ENCODE peak calls at places on chromosomes 1 and 21, in eight cellular contexts. One of them, this sample, is unnamed.

GRCh38 chr1:40064797-40065492 is 24.4 kb downstream of the CAP1 start:
- DNase-seq in tibial artery: no peak
- DNase-seq in esophagus muscularis mucosa: no peak
- DNase-seq in CD4-positive, alpha-beta memory T cell: no peak
- DNase-seq in thoracic aorta: no peak
- DNase-seq in iPS DF 6.9: no peak
- DNase-seq in PC-9: no peak
- DNase-seq in hepatocyte: no peak
- DNase-seq in this sample: no peak

GRCh38 chr1:68293609-68294353 is 61.5 kb upstream of the WLS start:
- DNase-seq in tibial artery: no peak
- DNase-seq in hepatocyte: peak; percentile 42
- DNase-seq in iPS DF 6.9: no peak
- DNase-seq in thoracic aorta: no peak
- DNase-seq in esophagus muscularis mucosa: no peak
- DNase-seq in PC-9: no peak
- DNase-seq in CD4-positive, alpha-beta memory T cell: no peak
- DNase-seq in this sample: no peak

GRCh38 chr1:235601087-235601486 is 48.5 kb downstream of the GNG4 start:
- DNase-seq in hepatocyte: no peak
- DNase-seq in esophagus muscularis mucosa: no peak
- DNase-seq in iPS DF 6.9: no peak
- DNase-seq in tibial artery: no peak
- DNase-seq in thoracic aorta: no peak
- DNase-seq in CD4-positive, alpha-beta memory T cell: no peak
- DNase-seq in PC-9: no peak
- DNase-seq in this sample: no peak

GRCh38 chr1:203034422-203035110 is 8.3 kb downstream of the PPFIA4 start:
- DNase-seq in tibial artery: no peak
- DNase-seq in esophagus muscularis mucosa: no peak
- DNase-seq in CD4-positive, alpha-beta memory T cell: no peak
- DNase-seq in PC-9: no peak
- DNase-seq in iPS DF 6.9: no peak
- DNase-seq in hepatocyte: no peak
- DNase-seq in thoracic aorta: no peak
- DNase-seq in this sample: no peak

GRCh38 chr1:41608242-41608641 is 123.8 kb upstream of the EDN2 start:
- DNase-seq in thoracic aorta: no peak
- DNase-seq in CD4-positive, alpha-beta memory T cell: no peak
- DNase-seq in esophagus muscularis mucosa: no peak
- DNase-seq in tibial artery: no peak
- DNase-seq in iPS DF 6.9: no peak
- DNase-seq in PC-9: no peak
- DNase-seq in hepatocyte: peak; percentile 54
- DNase-seq in this sample: no peak

GRCh38 chr1:98741164-98741563 is 79.6 kb downstream of the SNX7 start:
- DNase-seq in CD4-positive, alpha-beta memory T cell: no peak
- DNase-seq in iPS DF 6.9: no peak
- DNase-seq in hepatocyte: no peak
- DNase-seq in PC-9: no peak
- DNase-seq in esophagus muscularis mucosa: no peak
- DNase-seq in thoracic aorta: no peak
- DNase-seq in tibial artery: no peak
- DNase-seq in this sample: no peak

GRCh38 chr1:54926955-54927354 is 40.0 kb upstream of the DHCR24 start:
- DNase-seq in CD4-positive, alpha-beta memory T cell: no peak
- DNase-seq in esophagus muscularis mucosa: no peak
- DNase-seq in hepatocyte: no peak
- DNase-seq in thoracic aorta: no peak
- DNase-seq in tibial artery: no peak
- DNase-seq in iPS DF 6.9: no peak
- DNase-seq in PC-9: no peak
- DNase-seq in this sample: no peak

GRCh38 chr1:243263824-243264223 is 8.0 kb downstream of the SDCCAG8 start:
- DNase-seq in hepatocyte: no peak
- DNase-seq in thoracic aorta: no peak
- DNase-seq in tibial artery: no peak
- DNase-seq in iPS DF 6.9: no peak
- DNase-seq in PC-9: no peak
- DNase-seq in esophagus muscularis mucosa: no peak
- DNase-seq in CD4-positive, alpha-beta memory T cell: no peak
- DNase-seq in this sample: no peak

GRCh38 chr1:116793357-116793935 is 39.2 kb downstream of the CD2 start:
- DNase-seq in tibial artery: no peak
- DNase-seq in PC-9: no peak
- DNase-seq in CD4-positive, alpha-beta memory T cell: no peak
- DNase-seq in hepatocyte: no peak
- DNase-seq in esophagus muscularis mucosa: no peak
- DNase-seq in iPS DF 6.9: no peak
- DNase-seq in thoracic aorta: no peak
- DNase-seq in this sample: no peak

GRCh38 chr1:200372095-200372884 is 37.5 kb downstream of the ZNF281 start:
- DNase-seq in CD4-positive, alpha-beta memory T cell: no peak
- DNase-seq in PC-9: peak; percentile 35
- DNase-seq in esophagus muscularis mucosa: no peak
- DNase-seq in iPS DF 6.9: no peak
- DNase-seq in thoracic aorta: no peak
- DNase-seq in tibial artery: no peak
- DNase-seq in hepatocyte: peak; percentile 39
- DNase-seq in this sample: peak; percentile 69

GRCh38 chr1:37477946-37478345 is 3.6 kb downstream of the ZC3H12A start:
- DNase-seq in hepatocyte: peak; percentile 22
- DNase-seq in CD4-positive, alpha-beta memory T cell: no peak
- DNase-seq in thoracic aorta: no peak
- DNase-seq in esophagus muscularis mucosa: no peak
- DNase-seq in PC-9: no peak
- DNase-seq in tibial artery: no peak
- DNase-seq in iPS DF 6.9: no peak
- DNase-seq in this sample: no peak
- H3K4me1 ChIP-seq in hepatocyte: peaks cover 44% of the 10 kb centered on the region
- H3K4me1 ChIP-seq in CD4-positive, alpha-beta memory T cell: peaks cover 49% of the 10 kb centered on the region
- H3K4me1 ChIP-seq in thoracic aorta: peaks cover 41% of the 10 kb centered on the region
- H3K4me1 ChIP-seq in esophagus muscularis mucosa: peaks cover 76% of the 10 kb centered on the region
- H3K4me1 ChIP-seq in PC-9: peaks cover 50% of the 10 kb centered on the region
- H3K4me1 ChIP-seq in tibial artery: peaks cover 74% of the 10 kb centered on the region
- H3K4me1 ChIP-seq in iPS DF 6.9: peaks cover 15% of the 10 kb centered on the region
- H3K4me1 ChIP-seq in this sample: peaks cover 69% of the 10 kb centered on the region

DNA sequence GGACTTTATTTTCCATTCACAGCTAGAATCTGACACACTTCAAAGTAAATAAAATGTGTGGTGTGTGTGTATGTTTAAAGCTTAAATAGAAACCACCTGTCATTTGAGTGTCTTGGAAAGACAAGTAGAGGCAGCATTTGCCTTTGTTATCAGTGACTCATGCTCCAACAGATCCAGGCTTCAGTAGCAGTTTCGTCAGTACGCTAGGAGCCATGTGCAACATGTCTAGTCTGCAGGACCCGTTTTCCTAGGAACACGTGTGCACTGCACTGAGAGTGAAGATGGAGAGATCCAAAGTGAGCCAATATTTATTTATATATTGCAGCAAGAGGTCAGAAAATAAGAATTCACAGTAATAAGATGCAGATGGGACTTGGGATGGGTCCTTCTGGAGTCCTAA is 41.8 kb downstream of the SGIP1 start:
- DNase-seq in esophagus muscularis mucosa: no peak
- DNase-seq in thoracic aorta: no peak
- DNase-seq in PC-9: no peak
- DNase-seq in CD4-positive, alpha-beta memory T cell: no peak
- DNase-seq in hepatocyte: peak; percentile 77
- DNase-seq in iPS DF 6.9: no peak
- DNase-seq in tibial artery: no peak
- DNase-seq in this sample: peak; percentile 48
- H3K27ac ChIP-seq in esophagus muscularis mucosa: no peak overlapping the region
- H3K27ac ChIP-seq in thoracic aorta: no peak overlapping the region
- H3K27ac ChIP-seq in PC-9: no peak overlapping the region
- H3K27ac ChIP-seq in CD4-positive, alpha-beta memory T cell: no peak overlapping the region
- H3K27ac ChIP-seq in hepatocyte: peak overlapping the region; percentile 32
- H3K27ac ChIP-seq in iPS DF 6.9: no peak overlapping the region
- H3K27ac ChIP-seq in tibial artery: no peak overlapping the region
- H3K27ac ChIP-seq in this sample: no peak overlapping the region

GRCh38 chr1:36159614-36160387 is 3.8 kb downstream of the MAP7D1 start:
- DNase-seq in PC-9: no peak
- DNase-seq in thoracic aorta: no peak
- DNase-seq in iPS DF 6.9: no peak
- DNase-seq in tibial artery: no peak
- DNase-seq in CD4-positive, alpha-beta memory T cell: no peak
- DNase-seq in esophagus muscularis mucosa: no peak
- DNase-seq in hepatocyte: no peak
- DNase-seq in this sample: no peak
- H3K9me3 ChIP-seq in PC-9: no peaks in the 10 kb centered on the region
- H3K9me3 ChIP-seq in thoracic aorta: no peaks in the 10 kb centered on the region
- H3K9me3 ChIP-seq in iPS DF 6.9: no peaks in the 10 kb centered on the region
- H3K9me3 ChIP-seq in tibial artery: no peaks in the 10 kb centered on the region
- H3K9me3 ChIP-seq in CD4-positive, alpha-beta memory T cell: no peaks in the 10 kb centered on the region
- H3K9me3 ChIP-seq in esophagus muscularis mucosa: no peaks in the 10 kb centered on the region
- H3K9me3 ChIP-seq in hepatocyte: no peaks in the 10 kb centered on the region
- H3K9me3 ChIP-seq in this sample: no peaks in the 10 kb centered on the region

GRCh38 chr21:15061747-15062146 is 3.1 kb downstream of the NRIP1 start:
- DNase-seq in PC-9: no peak
- DNase-seq in thoracic aorta: no peak
- DNase-seq in CD4-positive, alpha-beta memory T cell: no peak
- DNase-seq in iPS DF 6.9: no peak
- DNase-seq in hepatocyte: no peak
- DNase-seq in esophagus muscularis mucosa: no peak
- DNase-seq in tibial artery: no peak
- DNase-seq in this sample: no peak

GRCh38 chr21:15063821-15064575 is 802 bp downstream of the NRIP1 start:
- DNase-seq in iPS DF 6.9: no peak
- DNase-seq in tibial artery: peak; percentile 57
- DNase-seq in esophagus muscularis mucosa: no peak
- DNase-seq in thoracic aorta: no peak
- DNase-seq in hepatocyte: peak; percentile 64
- DNase-seq in PC-9: peak; percentile 20
- DNase-seq in CD4-positive, alpha-beta memory T cell: no peak
- DNase-seq in this sample: peak; percentile 64

GRCh38 chr21:15062566-15062965 is 2.2 kb downstream of the NRIP1 start:
- DNase-seq in PC-9: no peak
- DNase-seq in iPS DF 6.9: no peak
- DNase-seq in esophagus muscularis mucosa: no peak
- DNase-seq in hepatocyte: no peak
- DNase-seq in CD4-positive, alpha-beta memory T cell: peak; percentile 29
- DNase-seq in tibial artery: no peak
- DNase-seq in thoracic aorta: no peak
- DNase-seq in this sample: peak; percentile 9

GRCh38 chr21:15064576-15065380 is at the start of gene NRIP1:
- DNase-seq in CD4-positive, alpha-beta memory T cell: peak; percentile 85
- DNase-seq in thoracic aorta: peak; percentile 50
- DNase-seq in iPS DF 6.9: no peak
- DNase-seq in PC-9: peak; percentile 84
- DNase-seq in hepatocyte: peak; percentile 95
- DNase-seq in esophagus muscularis mucosa: peak; percentile 96
- DNase-seq in tibial artery: peak; percentile 86
- DNase-seq in this sample: peak; percentile 90

GRCh38 chr21:15063081-15063820 is 1.5 kb downstream of the NRIP1 start:
- DNase-seq in hepatocyte: peak; percentile 24
- DNase-seq in thoracic aorta: no peak
- DNase-seq in tibial artery: no peak
- DNase-seq in iPS DF 6.9: no peak
- DNase-seq in esophagus muscularis mucosa: no peak
- DNase-seq in PC-9: peak; percentile 3
- DNase-seq in CD4-positive, alpha-beta memory T cell: peak; percentile 12
- DNase-seq in this sample: peak; percentile 64
- H3K4me1 ChIP-seq in hepatocyte: peaks cover 40% of the 10 kb centered on the region
- H3K4me1 ChIP-seq in thoracic aorta: peaks cover 23% of the 10 kb centered on the region
- H3K4me1 ChIP-seq in tibial artery: peaks cover 36% of the 10 kb centered on the region
- H3K4me1 ChIP-seq in iPS DF 6.9: no peaks in the 10 kb centered on the region
- H3K4me1 ChIP-seq in esophagus muscularis mucosa: peaks cover 51% of the 10 kb centered on the region
- H3K4me1 ChIP-seq in PC-9: peaks cover 56% of the 10 kb centered on the region
- H3K4me1 ChIP-seq in CD4-positive, alpha-beta memory T cell: peaks cover 39% of the 10 kb centered on the region
- H3K4me1 ChIP-seq in this sample: peaks cover 46% of the 10 kb centered on the region

GRCh38 chr1:8219530-8219929 is 98.4 kb upstream of the SLC45A1 start:
- DNase-seq in iPS DF 6.9: no peak
- DNase-seq in hepatocyte: no peak
- DNase-seq in PC-9: no peak
- DNase-seq in tibial artery: no peak
- DNase-seq in esophagus muscularis mucosa: no peak
- DNase-seq in thoracic aorta: no peak
- DNase-seq in CD4-positive, alpha-beta memory T cell: no peak
- DNase-seq in this sample: no peak
- H3K27ac ChIP-seq in iPS DF 6.9: no peak overlapping the region
- H3K27ac ChIP-seq in hepatocyte: no peak overlapping the region
- H3K27ac ChIP-seq in PC-9: no peak overlapping the region
- H3K27ac ChIP-seq in tibial artery: no peak overlapping the region
- H3K27ac ChIP-seq in esophagus muscularis mucosa: no peak overlapping the region
- H3K27ac ChIP-seq in thoracic aorta: no peak overlapping the region
- H3K27ac ChIP-seq in CD4-positive, alpha-beta memory T cell: no peak overlapping the region
- H3K27ac ChIP-seq in this sample: no peak overlapping the region

DNA sequence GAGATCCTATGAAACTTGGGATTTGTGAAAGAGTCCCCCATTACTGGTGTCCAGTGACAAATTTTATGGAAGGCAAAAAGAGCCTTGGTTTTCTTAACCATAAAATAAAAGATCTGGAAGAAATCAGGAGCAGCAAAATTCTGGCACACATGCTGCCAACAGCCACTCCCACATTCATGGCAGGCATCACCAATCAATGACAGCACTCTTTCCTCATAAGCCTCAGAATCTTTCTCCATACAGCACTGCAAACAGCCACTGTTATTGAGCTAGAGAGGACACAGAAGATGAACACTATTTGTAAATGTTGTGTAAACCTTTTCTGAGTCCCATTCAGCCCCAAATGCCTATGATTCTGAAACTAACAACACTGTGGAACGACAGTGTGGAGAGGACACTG is 162.2 kb downstream of the RRAGC start:
- DNase-seq in thoracic aorta: no peak
- DNase-seq in iPS DF 6.9: no peak
- DNase-seq in tibial artery: no peak
- DNase-seq in hepatocyte: no peak
- DNase-seq in CD4-positive, alpha-beta memory T cell: no peak
- DNase-seq in PC-9: no peak
- DNase-seq in esophagus muscularis mucosa: peak; percentile 31
- DNase-seq in this sample: no peak
- H3K9me3 ChIP-seq in thoracic aorta: no peaks in the 10 kb centered on the region
- H3K9me3 ChIP-seq in iPS DF 6.9: no peaks in the 10 kb centered on the region
- H3K9me3 ChIP-seq in tibial artery: no peaks in the 10 kb centered on the region
- H3K9me3 ChIP-seq in hepatocyte: no peaks in the 10 kb centered on the region
- H3K9me3 ChIP-seq in CD4-positive, alpha-beta memory T cell: no peaks in the 10 kb centered on the region
- H3K9me3 ChIP-seq in PC-9: no peaks in the 10 kb centered on the region
- H3K9me3 ChIP-seq in esophagus muscularis mucosa: no peaks in the 10 kb centered on the region
- H3K9me3 ChIP-seq in this sample: peaks cover 4% of the 10 kb centered on the region

GRCh38 chr1:24337455-24337854 is 18.3 kb downstream of the GRHL3 start:
- DNase-seq in CD4-positive, alpha-beta memory T cell: no peak
- DNase-seq in hepatocyte: no peak
- DNase-seq in tibial artery: no peak
- DNase-seq in iPS DF 6.9: no peak
- DNase-seq in PC-9: no peak
- DNase-seq in esophagus muscularis mucosa: no peak
- DNase-seq in thoracic aorta: no peak
- DNase-seq in this sample: no peak
- H3K4me1 ChIP-seq in CD4-positive, alpha-beta memory T cell: no peaks in the 10 kb centered on the region
- H3K4me1 ChIP-seq in hepatocyte: no peaks in the 10 kb centered on the region
- H3K4me1 ChIP-seq in tibial artery: no peaks in the 10 kb centered on the region
- H3K4me1 ChIP-seq in iPS DF 6.9: peaks cover 18% of the 10 kb centered on the region
- H3K4me1 ChIP-seq in PC-9: no peaks in the 10 kb centered on the region
- H3K4me1 ChIP-seq in esophagus muscularis mucosa: no peaks in the 10 kb centered on the region
- H3K4me1 ChIP-seq in thoracic aorta: no peaks in the 10 kb centered on the region
- H3K4me1 ChIP-seq in this sample: no peaks in the 10 kb centered on the region